ENCODE peak calls at places on chromosomes 11 and 22, in five cellular contexts. I is stimulated activated CD4-positive, alpha-beta T cell treated with anti-CD3 and anti-CD28 coated beads, Interleukin-4, amount 100 ng/mL, for 48 hours; W is HFFc6; N is endothelial cell; S is tibial artery. Y is an unnamed sample.

GRCh38 chr11:2526808-2527381 is 82.1 kb downstream of the KCNQ1 start:
- DNase-seq in I (no peak), N (no peak), S (peak), W (no peak), Y (no peak)

GRCh38 chr22:44642096-44642644 is 59.8 kb upstream of the PRR5 start:
- DNase-seq in I (no peak), W (no peak), S (peak), N (no peak), Y (no peak)

GRCh38 chr11:69355346-69355940 is 61.5 kb downstream of the MYEOV start:
- DNase-seq in N (no peak), W (no peak), I (no peak), S (peak), Y (no peak)

GRCh38 chr11:130418210-130418609 is 10.2 kb downstream of the ADAMTS8 start:
- DNase-seq in W (no peak), N (no peak), I (no peak), S (no peak), Y (no peak)

GRCh38 chr11:68275721-68276488 is 4.1 kb upstream of the C11orf24 start:
- DNase-seq in W (no peak), I (no peak), S (no peak), N (no peak), Y (no peak)

GRCh38 chr22:31942091-31942490 is 2.2 kb upstream of the YWHAH start:
- DNase-seq in I (no peak), S (no peak), N (no peak), W (no peak), Y (no peak)

GRCh38 chr11:99893803-99894202 is 793.3 kb upstream of the ARHGAP42 start:
- DNase-seq in I (no peak), W (no peak), S (no peak), N (no peak), Y (no peak)

GRCh38 chr11:7414729-7415536 is 70.4 kb upstream of the OLFML1 start:
- DNase-seq in N (no peak), S (no peak), I (no peak), W (no peak), Y (no peak)

GRCh38 chr11:102487214-102487613 is 34.6 kb upstream of the TMEM123 start:
- DNase-seq in I (no peak), N (no peak), W (no peak), S (no peak), Y (no peak)

GRCh38 chr11:134244593-134244992 is 8.6 kb downstream of the THYN1 start:
- DNase-seq in W (peak), I (no peak), N (peak), S (no peak), Y (no peak)

Y was measured in foreskin fibroblast.